ENCODE peak calls at places on chromosomes 7 and 10, in nine cellular contexts. One of them, this sample, is unnamed.

GRCh38 chr7:158829021-158829341 is 328 bp downstream of the ESYT2 start:
- DNase-seq in lung: peak
- DNase-seq in mammary epithelial cell: peak
- DNase-seq in adrenal gland: peak
- DNase-seq in PC-3: peak
- DNase-seq in lower lobe of right lung: peak
- DNase-seq in esophagus squamous epithelium: no peak
- DNase-seq in spleen: no peak
- DNase-seq in fibroblast of lung: peak
- DNase-seq in this sample: no peak

GRCh38 chr10:116098411-116099019 is 174.5 kb downstream of the GFRA1 start:
- DNase-seq in lung: no peak
- DNase-seq in mammary epithelial cell: no peak
- DNase-seq in adrenal gland: no peak
- DNase-seq in PC-3: no peak
- DNase-seq in lower lobe of right lung: no peak
- DNase-seq in esophagus squamous epithelium: no peak
- DNase-seq in spleen: no peak
- DNase-seq in fibroblast of lung: no peak
- DNase-seq in this sample: no peak

GRCh38 chr10:75976681-75977080 is 545.3 kb downstream of the LRMDA start:
- DNase-seq in lung: no peak
- DNase-seq in mammary epithelial cell: no peak
- DNase-seq in adrenal gland: no peak
- DNase-seq in PC-3: no peak
- DNase-seq in lower lobe of right lung: no peak
- DNase-seq in esophagus squamous epithelium: no peak
- DNase-seq in spleen: no peak
- DNase-seq in fibroblast of lung: no peak
- DNase-seq in this sample: no peak

GRCh38 chr7:2313450-2314208 is 612 bp downstream of the SNX8 start:
- DNase-seq in lung: no peak
- DNase-seq in mammary epithelial cell: peak
- DNase-seq in adrenal gland: no peak
- DNase-seq in PC-3: peak
- DNase-seq in lower lobe of right lung: no peak
- DNase-seq in esophagus squamous epithelium: no peak
- DNase-seq in spleen: no peak
- DNase-seq in fibroblast of lung: no peak
- DNase-seq in this sample: no peak

GRCh38 chr7:97026705-97027426 is 2.2 kb upstream of the DLX5 start:
- DNase-seq in lung: no peak
- DNase-seq in mammary epithelial cell: no peak
- DNase-seq in adrenal gland: no peak
- DNase-seq in PC-3: no peak
- DNase-seq in lower lobe of right lung: no peak
- DNase-seq in esophagus squamous epithelium: no peak
- DNase-seq in spleen: no peak
- DNase-seq in fibroblast of lung: no peak
- DNase-seq in this sample: no peak

GRCh38 chr10:60823324-60823723 is 45.0 kb downstream of the CDK1 start:
- DNase-seq in lung: no peak
- DNase-seq in mammary epithelial cell: no peak
- DNase-seq in adrenal gland: no peak
- DNase-seq in PC-3: no peak
- DNase-seq in lower lobe of right lung: no peak
- DNase-seq in esophagus squamous epithelium: no peak
- DNase-seq in spleen: no peak
- DNase-seq in fibroblast of lung: no peak
- DNase-seq in this sample: no peak

GRCh38 chr10:3829193-3830050 is 44.4 kb upstream of the KLF6 start:
- DNase-seq in lung: no peak
- DNase-seq in mammary epithelial cell: no peak
- DNase-seq in adrenal gland: no peak
- DNase-seq in PC-3: no peak
- DNase-seq in lower lobe of right lung: no peak
- DNase-seq in esophagus squamous epithelium: no peak
- DNase-seq in spleen: no peak
- DNase-seq in fibroblast of lung: no peak
- DNase-seq in this sample: no peak

GRCh38 chr10:126972622-126973414 is 67.6 kb downstream of the DOCK1 start:
- DNase-seq in lung: no peak
- DNase-seq in mammary epithelial cell: peak
- DNase-seq in adrenal gland: no peak
- DNase-seq in PC-3: no peak
- DNase-seq in lower lobe of right lung: no peak
- DNase-seq in esophagus squamous epithelium: no peak
- DNase-seq in spleen: no peak
- DNase-seq in fibroblast of lung: peak
- DNase-seq in this sample: no peak

GRCh38 chr7:130942211-130942964 is 208.4 kb upstream of the KLF14 start:
- DNase-seq in lung: no peak
- DNase-seq in mammary epithelial cell: peak
- DNase-seq in adrenal gland: peak
- DNase-seq in PC-3: peak
- DNase-seq in lower lobe of right lung: no peak
- DNase-seq in esophagus squamous epithelium: no peak
- DNase-seq in spleen: no peak
- DNase-seq in fibroblast of lung: peak
- DNase-seq in this sample: no peak

GRCh38 chr10:91298224-91298862 is 77.9 kb downstream of the PCGF5 start:
- DNase-seq in lung: peak
- DNase-seq in mammary epithelial cell: peak
- DNase-seq in adrenal gland: peak
- DNase-seq in PC-3: peak
- DNase-seq in lower lobe of right lung: peak
- DNase-seq in esophagus squamous epithelium: no peak
- DNase-seq in spleen: peak
- DNase-seq in fibroblast of lung: peak
- DNase-seq in this sample: peak

GRCh38 chr10:74542077-74542476 is 284.3 kb upstream of the KAT6B start:
- DNase-seq in lung: peak
- DNase-seq in mammary epithelial cell: peak
- DNase-seq in adrenal gland: peak
- DNase-seq in PC-3: no peak
- DNase-seq in lower lobe of right lung: no peak
- DNase-seq in esophagus squamous epithelium: no peak
- DNase-seq in spleen: no peak
- DNase-seq in fibroblast of lung: peak
- DNase-seq in this sample: no peak

GRCh38 chr10:38605153-38605661 is 511.1 kb downstream of the ZNF37A start:
- DNase-seq in lung: no peak
- DNase-seq in mammary epithelial cell: no peak
- DNase-seq in adrenal gland: no peak
- DNase-seq in PC-3: no peak
- DNase-seq in lower lobe of right lung: no peak
- DNase-seq in esophagus squamous epithelium: no peak
- DNase-seq in spleen: no peak
- DNase-seq in fibroblast of lung: no peak
- DNase-seq in this sample: no peak

GRCh38 chr10:69361303-69361614 is 55.5 kb downstream of the TACR2 start:
- DNase-seq in lung: no peak
- DNase-seq in mammary epithelial cell: no peak
- DNase-seq in adrenal gland: no peak
- DNase-seq in PC-3: no peak
- DNase-seq in lower lobe of right lung: no peak
- DNase-seq in esophagus squamous epithelium: no peak
- DNase-seq in spleen: no peak
- DNase-seq in fibroblast of lung: no peak
- DNase-seq in this sample: no peak

GRCh38 chr10:69360485-69361302 is 56.0 kb downstream of the TACR2 start:
- DNase-seq in lung: peak
- DNase-seq in mammary epithelial cell: peak
- DNase-seq in adrenal gland: no peak
- DNase-seq in PC-3: peak
- DNase-seq in lower lobe of right lung: peak
- DNase-seq in esophagus squamous epithelium: no peak
- DNase-seq in spleen: no peak
- DNase-seq in fibroblast of lung: peak
- DNase-seq in this sample: no peak

GRCh38 chr10:69363666-69364065 is 53.1 kb downstream of the TACR2 start:
- DNase-seq in lung: no peak
- DNase-seq in mammary epithelial cell: no peak
- DNase-seq in adrenal gland: no peak
- DNase-seq in PC-3: no peak
- DNase-seq in lower lobe of right lung: no peak
- DNase-seq in esophagus squamous epithelium: no peak
- DNase-seq in spleen: no peak
- DNase-seq in fibroblast of lung: no peak
- DNase-seq in this sample: no peak

GRCh38 chr10:69364232-69364631 is 52.5 kb downstream of the TACR2 start:
- DNase-seq in lung: no peak
- DNase-seq in mammary epithelial cell: no peak
- DNase-seq in adrenal gland: no peak
- DNase-seq in PC-3: no peak
- DNase-seq in lower lobe of right lung: no peak
- DNase-seq in esophagus squamous epithelium: no peak
- DNase-seq in spleen: no peak
- DNase-seq in fibroblast of lung: no peak
- DNase-seq in this sample: no peak

GRCh38 chr10:69362471-69362954 is 54.2 kb downstream of the TACR2 start:
- DNase-seq in lung: peak
- DNase-seq in mammary epithelial cell: no peak
- DNase-seq in adrenal gland: peak
- DNase-seq in PC-3: peak
- DNase-seq in lower lobe of right lung: peak
- DNase-seq in esophagus squamous epithelium: no peak
- DNase-seq in spleen: no peak
- DNase-seq in fibroblast of lung: peak
- DNase-seq in this sample: no peak
- H3K27ac ChIP-seq in lung: peak
- H3K27ac ChIP-seq in mammary epithelial cell: no peak
- H3K27ac ChIP-seq in adrenal gland: no peak
- H3K27ac ChIP-seq in PC-3: peak
- H3K27ac ChIP-seq in lower lobe of right lung: peak
- H3K27ac ChIP-seq in esophagus squamous epithelium: peak
- H3K27ac ChIP-seq in spleen: no peak
- H3K27ac ChIP-seq in fibroblast of lung: peak
- H3K27ac ChIP-seq in this sample: no peak

GRCh38 chr7:55533729-55534080 is 38.6 kb downstream of the VOPP1 start:
- DNase-seq in lung: no peak
- DNase-seq in mammary epithelial cell: no peak
- DNase-seq in adrenal gland: no peak
- DNase-seq in PC-3: no peak
- DNase-seq in lower lobe of right lung: no peak
- DNase-seq in esophagus squamous epithelium: no peak
- DNase-seq in spleen: no peak
- DNase-seq in fibroblast of lung: no peak
- DNase-seq in this sample: no peak
- H3K27ac ChIP-seq in lung: peak
- H3K27ac ChIP-seq in mammary epithelial cell: peak
- H3K27ac ChIP-seq in adrenal gland: peak
- H3K27ac ChIP-seq in PC-3: peak
- H3K27ac ChIP-seq in lower lobe of right lung: peak
- H3K27ac ChIP-seq in esophagus squamous epithelium: peak
- H3K27ac ChIP-seq in spleen: peak
- H3K27ac ChIP-seq in fibroblast of lung: no peak
- H3K27ac ChIP-seq in this sample: peak

DNA sequence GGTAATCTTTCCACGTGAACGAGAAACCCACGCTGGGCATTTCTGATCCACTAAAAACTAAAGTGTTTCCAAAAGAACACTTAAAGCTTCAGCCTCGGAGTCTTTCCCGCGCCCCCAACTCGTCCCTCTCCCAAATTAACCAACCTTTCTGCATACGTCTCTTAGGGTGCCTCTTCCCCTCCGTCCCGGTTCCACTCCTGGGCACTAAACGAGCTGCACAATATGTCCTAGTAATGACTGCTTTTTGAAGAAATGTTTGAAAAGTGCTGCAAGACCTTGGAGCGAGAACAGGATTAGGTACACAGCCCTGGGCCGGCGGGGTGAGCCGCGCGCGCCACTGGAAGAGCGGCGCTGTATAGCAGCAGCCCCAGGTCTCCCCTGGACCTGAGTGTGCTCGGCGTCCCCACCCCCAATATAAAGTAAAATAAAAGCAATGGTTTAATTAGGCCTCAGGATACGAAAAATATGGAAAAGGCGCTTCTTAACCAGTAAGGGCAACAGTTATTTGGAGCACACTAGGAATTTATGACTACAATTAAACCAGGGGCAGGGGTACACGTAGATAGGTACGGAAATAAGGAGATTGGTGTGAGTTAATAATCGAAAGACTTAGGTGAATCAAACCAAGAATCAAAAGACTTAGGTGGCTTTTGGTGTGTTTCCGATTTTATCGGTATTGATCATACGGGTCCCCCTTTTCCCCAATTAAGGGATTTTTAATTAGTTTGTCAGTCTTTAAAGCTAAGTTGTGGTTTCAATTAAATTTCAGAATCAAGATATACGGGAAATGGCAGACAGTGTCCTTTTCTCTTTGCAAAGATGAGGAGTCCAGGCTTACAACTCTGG is 1.9 kb downstream of the TET1 start:
- DNase-seq in lung: no peak
- DNase-seq in mammary epithelial cell: no peak
- DNase-seq in adrenal gland: no peak
- DNase-seq in PC-3: no peak
- DNase-seq in lower lobe of right lung: no peak
- DNase-seq in esophagus squamous epithelium: no peak
- DNase-seq in spleen: no peak
- DNase-seq in fibroblast of lung: peak
- DNase-seq in this sample: no peak
- H3K27ac ChIP-seq in lung: no peak
- H3K27ac ChIP-seq in mammary epithelial cell: no peak
- H3K27ac ChIP-seq in adrenal gland: no peak
- H3K27ac ChIP-seq in PC-3: no peak
- H3K27ac ChIP-seq in lower lobe of right lung: no peak
- H3K27ac ChIP-seq in esophagus squamous epithelium: peak
- H3K27ac ChIP-seq in spleen: no peak
- H3K27ac ChIP-seq in fibroblast of lung: peak
- H3K27ac ChIP-seq in this sample: no peak

GRCh38 chr7:77417801-77418200 is 1.7 kb upstream of the GSAP start:
- DNase-seq in lung: no peak
- DNase-seq in mammary epithelial cell: no peak
- DNase-seq in adrenal gland: no peak
- DNase-seq in PC-3: no peak
- DNase-seq in lower lobe of right lung: no peak
- DNase-seq in esophagus squamous epithelium: no peak
- DNase-seq in spleen: no peak
- DNase-seq in fibroblast of lung: no peak
- DNase-seq in this sample: no peak

GRCh38 chr7:77415822-77416620 is at the start of gene GSAP:
- DNase-seq in lung: peak
- DNase-seq in mammary epithelial cell: peak
- DNase-seq in adrenal gland: peak
- DNase-seq in PC-3: peak
- DNase-seq in lower lobe of right lung: peak
- DNase-seq in esophagus squamous epithelium: no peak
- DNase-seq in spleen: peak
- DNase-seq in fibroblast of lung: peak
- DNase-seq in this sample: no peak

GRCh38 chr7:77415474-77415821 is 701 bp downstream of the GSAP start:
- DNase-seq in lung: no peak
- DNase-seq in mammary epithelial cell: no peak
- DNase-seq in adrenal gland: no peak
- DNase-seq in PC-3: no peak
- DNase-seq in lower lobe of right lung: peak
- DNase-seq in esophagus squamous epithelium: no peak
- DNase-seq in spleen: peak
- DNase-seq in fibroblast of lung: no peak
- DNase-seq in this sample: no peak

GRCh38 chr7:77419102-77419501 is 3.0 kb upstream of the GSAP start:
- DNase-seq in lung: no peak
- DNase-seq in mammary epithelial cell: no peak
- DNase-seq in adrenal gland: no peak
- DNase-seq in PC-3: no peak
- DNase-seq in lower lobe of right lung: no peak
- DNase-seq in esophagus squamous epithelium: no peak
- DNase-seq in spleen: no peak
- DNase-seq in fibroblast of lung: no peak
- DNase-seq in this sample: no peak

GRCh38 chr7:77416621-77417371 is 647 bp upstream of the GSAP start:
- DNase-seq in lung: no peak
- DNase-seq in mammary epithelial cell: no peak
- DNase-seq in adrenal gland: peak
- DNase-seq in PC-3: no peak
- DNase-seq in lower lobe of right lung: no peak
- DNase-seq in esophagus squamous epithelium: no peak
- DNase-seq in spleen: no peak
- DNase-seq in fibroblast of lung: peak
- DNase-seq in this sample: peak
- H3K27ac ChIP-seq in lung: peak
- H3K27ac ChIP-seq in mammary epithelial cell: peak
- H3K27ac ChIP-seq in adrenal gland: peak
- H3K27ac ChIP-seq in PC-3: peak
- H3K27ac ChIP-seq in lower lobe of right lung: peak
- H3K27ac ChIP-seq in esophagus squamous epithelium: peak
- H3K27ac ChIP-seq in spleen: peak
- H3K27ac ChIP-seq in fibroblast of lung: no peak
- H3K27ac ChIP-seq in this sample: peak